ENCODE peak calls at places on chromosome 7, in nine cellular contexts. I is psoas muscle, L is adipocyte, V is cardiac muscle cell, C is PC-3, H is AG04450, E is IMR-90, A is hepatocyte, Q is Caco-2. P is an unnamed sample.

GRCh38 chr7:112398534-112398933 is 51.7 kb upstream of the IFRD1 start:
- DNase-seq in I (no peak), L (no peak), V (no peak), C (no peak), H (no peak), E (no peak), A (no peak), Q (no peak), P (no peak)

GRCh38 chr7:90407484-90407821 is 4.2 kb downstream of the CLDN12 start:
- DNase-seq in I (no peak), L (no peak), V (no peak), C (no peak), H (no peak), E (no peak), A (no peak), Q (no peak), P (no peak)

GRCh38 chr7:81499262-81500116 is 270.4 kb downstream of the HGF start:
- DNase-seq in I (no peak), L (peak; percentile 89), V (peak; percentile 94), C (peak; percentile 84), H (peak; percentile 72), E (peak; percentile 89), A (peak; percentile 76), Q (peak; percentile 61), P (peak; percentile 72)

GRCh38 chr7:116863168-116863670 is 832 bp downstream of the CAPZA2 start:
- DNase-seq in I (peak; percentile 59), L (peak; percentile 59), V (peak; percentile 28), C (peak; percentile 12), H (no peak), E (peak; percentile 21), A (peak; percentile 49), Q (peak; percentile 47), P (no peak)

GRCh38 chr7:151237244-151238189 is 5.2 kb downstream of the CHPF2 start:
- DNase-seq in I (peak; percentile 85), L (no peak), V (no peak), C (no peak), H (no peak), E (no peak), A (no peak), Q (no peak), P (peak; percentile 67)

GRCh38 chr7:104552102-104552501 is 223.7 kb downstream of the LHFPL3 start:
- DNase-seq in I (no peak), L (peak; percentile 10), V (peak; percentile 13), C (peak; percentile 51), H (no peak), E (peak; percentile 4), A (peak; percentile 55), Q (peak; percentile 65), P (no peak)

GRCh38 chr7:134548877-134549276 is at the start of gene AKR1B15:
- DNase-seq in I (peak; percentile 90), L (no peak), V (peak; percentile 14), C (peak; percentile 68), H (no peak), E (peak; percentile 55), A (no peak), Q (no peak), P (no peak)

GRCh38 chr7:133512560-133512959 is 259.7 kb downstream of the EXOC4 start:
- DNase-seq in I (no peak), L (peak; percentile 71), V (peak; percentile 81), C (peak; percentile 94), H (peak; percentile 92), E (peak; percentile 94), A (no peak), Q (no peak), P (peak; percentile 48)

GRCh38 chr7:123724725-123725381 is 23.9 kb downstream of the WASL start:
- DNase-seq in I (no peak), L (peak; percentile 31), V (peak; percentile 10), C (no peak), H (no peak), E (no peak), A (no peak), Q (no peak), P (no peak)

GRCh38 chr7:55096318-55096717 is 77.5 kb downstream of the EGFR start:
- DNase-seq in I (no peak), L (no peak), V (no peak), C (no peak), H (no peak), E (no peak), A (no peak), Q (no peak), P (no peak)

GRCh38 chr7:30559566-30559965 is 35.1 kb upstream of the GARS1 start:
- DNase-seq in I (no peak), L (peak; percentile 63), V (peak; percentile 25), C (peak; percentile 13), H (no peak), E (no peak), A (no peak), Q (no peak), P (no peak)

GRCh38 chr7:6398943-6399342 is 48.8 kb downstream of the DAGLB start:
- DNase-seq in I (no peak), L (no peak), V (no peak), C (no peak), H (no peak), E (no peak), A (no peak), Q (no peak), P (no peak)

GRCh38 chr7:151125459-151125834 is 39.2 kb downstream of the AGAP3 start:
- DNase-seq in I (peak; percentile 74), L (no peak), V (peak; percentile 38), C (no peak), H (no peak), E (no peak), A (peak; percentile 50), Q (no peak), P (peak; percentile 95)

GRCh38 chr7:135334830-135335543 is 101.3 kb downstream of the STRA8 start:
- DNase-seq in I (no peak), L (no peak), V (no peak), C (no peak), H (no peak), E (no peak), A (no peak), Q (no peak), P (no peak)

DNA sequence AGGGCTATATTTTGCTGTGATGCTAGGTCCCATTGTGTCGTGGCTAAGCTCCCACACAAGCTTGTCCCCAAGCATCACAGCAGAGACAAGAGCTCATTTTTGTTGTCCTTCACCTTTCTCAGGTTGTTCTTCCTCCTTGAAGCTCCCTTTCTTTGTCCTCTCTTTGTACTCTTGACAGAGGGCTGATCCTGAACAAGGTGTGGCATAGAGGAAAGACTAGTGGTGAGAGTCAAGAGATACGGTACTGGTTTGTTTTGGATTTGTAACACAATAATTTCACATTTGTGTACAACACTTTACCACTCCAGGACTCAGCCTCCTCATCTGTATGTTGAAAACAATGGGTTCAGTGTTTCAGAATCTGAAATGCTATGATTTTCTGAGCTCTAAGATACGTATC is 41.0 kb downstream of the MAGI2 start:
- DNase-seq in I (no peak), L (no peak), V (no peak), C (no peak), H (no peak), E (no peak), A (no peak), Q (no peak), P (no peak)
- H3K27me3 ChIP-seq in I (no peaks in the 10 kb centered on the region), L (no peaks in the 10 kb centered on the region), V (no peaks in the 10 kb centered on the region), C (no peaks in the 10 kb centered on the region), H (no peaks in the 10 kb centered on the region), E (no peaks in the 10 kb centered on the region), A (no peaks in the 10 kb centered on the region), Q (no peaks in the 10 kb centered on the region), P (no peaks in the 10 kb centered on the region)

DNA sequence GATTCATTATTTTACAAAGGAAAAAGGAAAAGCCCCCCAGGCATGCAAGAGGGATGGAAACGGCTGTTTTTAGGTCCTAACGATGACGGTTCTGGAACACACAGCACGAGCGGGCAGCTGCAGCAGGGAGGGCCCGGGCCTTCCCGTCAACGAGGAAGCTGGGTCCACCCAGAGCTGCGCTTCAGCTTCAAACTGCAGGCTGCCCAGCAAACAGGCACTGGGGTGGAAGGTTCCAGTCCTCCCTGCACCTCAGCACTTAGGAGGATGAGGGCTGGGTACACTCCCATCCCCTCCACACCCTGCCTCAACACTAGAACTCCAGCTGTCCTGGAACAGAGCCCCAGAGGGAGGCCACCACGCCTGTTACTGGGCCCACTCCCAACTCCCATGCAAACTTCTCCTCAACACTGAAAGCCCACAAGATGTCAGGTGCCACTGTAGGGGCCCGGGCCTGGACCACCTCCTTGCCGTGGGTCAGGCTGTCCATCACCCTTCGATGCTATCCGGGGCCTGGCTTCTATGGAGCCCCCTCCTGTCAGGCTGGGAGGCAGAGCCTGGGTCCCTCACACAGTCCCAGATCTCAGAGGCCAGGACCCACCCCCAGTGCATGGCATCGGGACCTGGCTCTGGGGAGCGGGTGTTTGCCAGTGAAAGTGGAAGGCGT is 33.0 kb downstream of the PAPOLB start:
- DNase-seq in I (peak; percentile 42), L (no peak), V (no peak), C (no peak), H (no peak), E (no peak), A (no peak), Q (no peak), P (peak; percentile 46)
- H3K27me3 ChIP-seq in I (no peaks in the 10 kb centered on the region), L (no peaks in the 10 kb centered on the region), V (no peaks in the 10 kb centered on the region), C (no peaks in the 10 kb centered on the region), H (peaks cover 2% of the 10 kb centered on the region), E (peaks cover 2% of the 10 kb centered on the region), A (no peaks in the 10 kb centered on the region), Q (no peaks in the 10 kb centered on the region), P (no peaks in the 10 kb centered on the region)

DNA sequence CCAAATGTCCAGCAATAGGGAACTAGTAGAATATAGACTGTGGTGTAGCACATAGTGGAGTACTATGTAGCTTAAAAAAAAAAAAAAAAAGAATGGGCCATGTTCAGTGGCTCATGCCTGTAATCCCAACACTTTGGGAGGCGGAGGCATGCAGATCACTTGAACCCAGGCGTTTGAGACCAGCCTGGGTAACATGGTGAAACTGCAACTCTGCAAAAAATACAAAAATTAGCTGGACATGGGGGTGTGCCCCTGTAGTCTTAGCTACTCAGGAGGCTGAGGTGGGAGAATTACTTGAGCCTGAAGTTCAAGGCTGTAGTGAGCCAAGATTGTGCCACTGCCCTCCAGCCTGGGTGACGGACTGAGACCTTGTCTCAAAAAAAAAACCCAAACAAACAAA is 64.4 kb downstream of the CHN2 start:
- DNase-seq in I (no peak), L (no peak), V (no peak), C (no peak), H (no peak), E (no peak), A (no peak), Q (no peak), P (no peak)
- H3K27me3 ChIP-seq in I (no peaks in the 10 kb centered on the region), L (no peaks in the 10 kb centered on the region), V (no peaks in the 10 kb centered on the region), C (no peaks in the 10 kb centered on the region), H (no peaks in the 10 kb centered on the region), E (no peaks in the 10 kb centered on the region), A (no peaks in the 10 kb centered on the region), Q (no peaks in the 10 kb centered on the region), P (no peaks in the 10 kb centered on the region)

DNA sequence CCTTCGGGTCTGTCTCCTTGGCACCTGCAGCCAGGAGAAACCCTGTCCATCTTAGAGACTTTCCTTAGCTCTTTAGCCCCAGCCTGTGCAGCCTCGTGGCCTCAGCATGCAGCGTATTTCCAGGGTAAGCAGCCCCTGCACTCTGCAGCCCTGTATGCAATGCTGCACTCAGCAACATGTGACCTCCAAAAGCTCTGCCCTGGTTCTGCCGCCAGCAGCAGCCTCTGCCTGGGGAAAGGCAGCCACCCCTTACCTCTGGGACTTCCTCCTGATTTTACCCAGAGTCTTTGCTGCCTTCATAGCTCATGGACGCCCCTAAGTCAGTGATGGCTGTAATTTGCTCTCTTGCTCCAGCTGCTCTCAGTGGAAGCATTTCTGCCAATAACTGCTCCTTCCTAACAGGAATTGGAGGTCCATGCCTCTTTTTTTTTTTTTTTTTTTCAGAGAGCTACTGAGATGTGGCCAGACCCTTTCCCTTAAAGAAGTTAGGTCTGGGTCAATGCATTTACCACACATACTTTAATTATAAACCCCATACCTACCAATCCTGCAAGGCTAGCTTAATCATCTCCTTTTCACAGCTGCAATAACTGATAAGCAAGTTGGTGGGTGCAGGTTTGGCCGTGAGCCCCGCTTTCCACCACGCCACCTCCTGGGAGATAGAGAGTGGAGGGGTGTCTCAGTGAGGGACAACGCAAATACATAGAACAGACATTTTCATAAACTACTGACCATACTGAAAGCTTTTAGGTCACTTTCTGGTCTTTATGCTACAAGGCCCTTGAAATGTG is 71.7 kb downstream of the RAMP3 start:
- DNase-seq in I (no peak), L (no peak), V (no peak), C (no peak), H (no peak), E (no peak), A (no peak), Q (no peak), P (no peak)
- H3K27me3 ChIP-seq in I (no peaks in the 10 kb centered on the region), L (peaks cover 35% of the 10 kb centered on the region), V (peaks cover 3% of the 10 kb centered on the region), C (peaks cover 76% of the 10 kb centered on the region), H (peaks cover 2% of the 10 kb centered on the region), E (peaks cover 21% of the 10 kb centered on the region), A (peaks cover 21% of the 10 kb centered on the region), Q (no peaks in the 10 kb centered on the region), P (peaks cover 28% of the 10 kb centered on the region)